ENCODE peak calls at places on chromosomes 1 and 21, in six cellular contexts. One of them, this sample, is unnamed.
A peak's percentile ranks its signal among the peaks of the same experiment; 100 is the strongest.

GRCh38 chr1:145858238-145858936 is 494 bp downstream of the PIAS3 start:
- DNase-seq in heart right ventricle: no peak
- DNase-seq in breast epithelium: peak; percentile 61
- DNase-seq in heart left ventricle: peak; percentile 66
- DNase-seq in fibroblast of lung: peak; percentile 42
- DNase-seq in AG04450: no peak
- DNase-seq in this sample: no peak

GRCh38 chr1:27109103-27109822 is 45.7 kb downstream of the SLC9A1 start:
- DNase-seq in AG04450: no peak
- DNase-seq in breast epithelium: no peak
- DNase-seq in heart right ventricle: no peak
- DNase-seq in heart left ventricle: no peak
- DNase-seq in fibroblast of lung: no peak
- DNase-seq in this sample: no peak

GRCh38 chr1:105544475-105544874 is 1512.0 kb upstream of the PRMT6 start:
- DNase-seq in heart left ventricle: no peak
- DNase-seq in fibroblast of lung: peak; percentile 16
- DNase-seq in AG04450: no peak
- DNase-seq in breast epithelium: no peak
- DNase-seq in heart right ventricle: no peak
- DNase-seq in this sample: no peak

GRCh38 chr1:5375437-5375836 is 616.8 kb downstream of the NPHP4 start:
- DNase-seq in heart right ventricle: no peak
- DNase-seq in heart left ventricle: no peak
- DNase-seq in AG04450: no peak
- DNase-seq in fibroblast of lung: no peak
- DNase-seq in breast epithelium: no peak
- DNase-seq in this sample: no peak

GRCh38 chr1:206739411-206740076 is 31.0 kb upstream of the IL19 start:
- DNase-seq in fibroblast of lung: no peak
- DNase-seq in breast epithelium: no peak
- DNase-seq in heart left ventricle: no peak
- DNase-seq in AG04450: no peak
- DNase-seq in heart right ventricle: no peak
- DNase-seq in this sample: no peak

GRCh38 chr21:35017256-35017655 is 31.8 kb downstream of the RUNX1 start:
- DNase-seq in heart right ventricle: no peak
- DNase-seq in heart left ventricle: no peak
- DNase-seq in breast epithelium: no peak
- DNase-seq in AG04450: no peak
- DNase-seq in fibroblast of lung: no peak
- DNase-seq in this sample: no peak

GRCh38 chr1:65022264-65022663 is 55.9 kb upstream of the JAK1 start:
- DNase-seq in heart right ventricle: no peak
- DNase-seq in heart left ventricle: no peak
- DNase-seq in AG04450: no peak
- DNase-seq in breast epithelium: no peak
- DNase-seq in fibroblast of lung: no peak
- DNase-seq in this sample: no peak

GRCh38 chr21:36881223-36881622 is 85.2 kb downstream of the HLCS start:
- DNase-seq in heart right ventricle: no peak
- DNase-seq in breast epithelium: no peak
- DNase-seq in heart left ventricle: no peak
- DNase-seq in fibroblast of lung: peak; percentile 94
- DNase-seq in AG04450: no peak
- DNase-seq in this sample: no peak

GRCh38 chr1:163046071-163046470 is 23.1 kb upstream of the RGS4 start:
- DNase-seq in heart left ventricle: no peak
- DNase-seq in AG04450: no peak
- DNase-seq in fibroblast of lung: peak; percentile 66
- DNase-seq in breast epithelium: no peak
- DNase-seq in heart right ventricle: no peak
- DNase-seq in this sample: no peak

GRCh38 chr1:92910081-92910480 is 51.2 kb downstream of the DIPK1A start:
- DNase-seq in breast epithelium: no peak
- DNase-seq in fibroblast of lung: peak; percentile 62
- DNase-seq in AG04450: no peak
- DNase-seq in heart right ventricle: no peak
- DNase-seq in heart left ventricle: no peak
- DNase-seq in this sample: no peak

GRCh38 chr1:31764307-31765040 is at the start of gene ADGRB2:
- DNase-seq in fibroblast of lung: no peak
- DNase-seq in AG04450: no peak
- DNase-seq in heart left ventricle: no peak
- DNase-seq in breast epithelium: no peak
- DNase-seq in heart right ventricle: no peak
- DNase-seq in this sample: no peak

GRCh38 chr1:93025572-93025971 is 53.5 kb upstream of the MTF2 start:
- DNase-seq in fibroblast of lung: peak; percentile 41
- DNase-seq in heart right ventricle: no peak
- DNase-seq in heart left ventricle: no peak
- DNase-seq in breast epithelium: no peak
- DNase-seq in AG04450: no peak
- DNase-seq in this sample: no peak

GRCh38 chr1:180916012-180916770 is 3.5 kb downstream of the KIAA1614 start:
- DNase-seq in fibroblast of lung: no peak
- DNase-seq in heart right ventricle: no peak
- DNase-seq in breast epithelium: no peak
- DNase-seq in AG04450: no peak
- DNase-seq in heart left ventricle: no peak
- DNase-seq in this sample: no peak
- TF ChIP-seq CTCF in fibroblast of lung: no peak
- TF ChIP-seq CTCF in heart right ventricle: no peak
- TF ChIP-seq CTCF in breast epithelium: no peak
- TF ChIP-seq CTCF in AG04450: no peak
- TF ChIP-seq CTCF in heart left ventricle: no peak
- TF ChIP-seq CTCF in this sample: no peak

DNA sequence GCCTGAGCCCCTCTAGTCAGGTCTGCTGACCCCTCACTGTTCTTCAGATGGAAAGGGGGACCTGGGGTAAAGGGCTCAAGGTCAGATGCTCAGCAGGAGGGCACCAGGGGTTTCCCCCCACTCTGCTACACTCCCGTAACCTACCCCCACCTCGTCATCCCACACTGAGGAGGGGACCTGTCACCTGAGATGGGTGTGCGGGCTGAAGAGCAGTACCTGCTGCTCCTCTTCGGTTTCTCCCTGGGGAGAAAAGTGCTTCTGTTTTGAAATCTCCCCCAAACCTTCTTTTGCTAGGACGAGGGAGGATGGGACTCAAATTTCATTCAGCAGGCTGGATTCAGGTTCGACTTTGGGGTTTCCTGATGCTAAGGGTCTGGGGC is 65.2 kb downstream of the SYT2 start:
- DNase-seq in fibroblast of lung: no peak
- DNase-seq in breast epithelium: no peak
- DNase-seq in heart left ventricle: no peak
- DNase-seq in AG04450: no peak
- DNase-seq in heart right ventricle: no peak
- DNase-seq in this sample: no peak
- H3K27me3 ChIP-seq in fibroblast of lung: peaks cover 63% of the 10 kb centered on the region
- H3K27me3 ChIP-seq in breast epithelium: peaks cover 10% of the 10 kb centered on the region
- H3K27me3 ChIP-seq in heart left ventricle: peaks cover 26% of the 10 kb centered on the region
- H3K27me3 ChIP-seq in AG04450: peaks cover 79% of the 10 kb centered on the region
- H3K27me3 ChIP-seq in heart right ventricle: peaks cover 63% of the 10 kb centered on the region
- H3K27me3 ChIP-seq in this sample: peaks cover 54% of the 10 kb centered on the region

DNA sequence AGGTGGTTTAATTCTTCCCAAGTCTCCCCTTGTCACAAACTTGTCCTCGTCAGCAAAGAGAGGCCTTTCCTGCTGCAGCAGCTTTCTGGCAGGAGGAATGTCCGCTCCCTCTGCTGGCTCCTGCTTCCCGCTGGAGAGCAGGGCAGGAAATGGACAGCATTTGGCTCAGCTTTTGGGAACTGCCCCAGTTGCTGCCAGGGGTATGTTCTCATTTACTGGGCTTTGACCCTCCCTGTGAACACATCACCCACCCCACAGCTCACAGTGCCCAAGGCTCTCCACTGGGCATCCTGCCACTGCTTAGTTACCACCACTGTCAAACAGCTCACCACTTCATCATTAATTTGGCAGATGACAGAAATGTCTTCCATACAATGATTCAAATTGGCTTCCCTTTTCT is 75.4 kb downstream of the MRPL37 start:
- DNase-seq in heart left ventricle: peak; percentile 79
- DNase-seq in breast epithelium: peak; percentile 65
- DNase-seq in heart right ventricle: peak; percentile 82
- DNase-seq in AG04450: no peak
- DNase-seq in fibroblast of lung: peak; percentile 80
- DNase-seq in this sample: peak; percentile 86
- TF ChIP-seq CTCF in heart left ventricle: peak; percentile 43
- TF ChIP-seq CTCF in breast epithelium: no peak
- TF ChIP-seq CTCF in heart right ventricle: peak; percentile 44
- TF ChIP-seq CTCF in AG04450: peak; percentile 39
- TF ChIP-seq CTCF in fibroblast of lung: peak; percentile 32
- TF ChIP-seq CTCF in this sample: no peak

DNA sequence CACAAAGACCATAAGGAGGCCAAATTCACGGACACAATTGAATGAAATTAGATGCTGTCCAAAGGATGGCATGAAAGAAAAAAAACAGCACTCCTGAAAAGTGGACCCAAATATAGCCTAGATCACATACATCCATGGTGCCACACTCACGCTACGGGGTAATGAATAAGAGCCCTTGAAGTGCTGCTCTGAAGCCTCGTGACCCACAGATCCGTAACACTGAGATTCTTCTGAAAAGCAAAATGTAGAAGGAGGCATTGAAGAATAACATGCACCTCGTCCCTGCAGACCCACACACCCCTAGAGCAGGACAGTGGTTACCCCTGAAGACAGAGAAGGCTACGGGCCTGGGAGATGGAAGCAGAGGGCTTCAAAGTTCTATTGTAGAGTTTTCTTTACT is 3.9 kb upstream of the ITGB2 start:
- DNase-seq in heart right ventricle: no peak
- DNase-seq in heart left ventricle: no peak
- DNase-seq in breast epithelium: no peak
- DNase-seq in fibroblast of lung: no peak
- DNase-seq in AG04450: no peak
- DNase-seq in this sample: no peak
- H3K27me3 ChIP-seq in heart right ventricle: peaks cover 53% of the 10 kb centered on the region
- H3K27me3 ChIP-seq in heart left ventricle: peaks cover 5% of the 10 kb centered on the region
- H3K27me3 ChIP-seq in breast epithelium: no peaks in the 10 kb centered on the region
- H3K27me3 ChIP-seq in fibroblast of lung: peaks cover 37% of the 10 kb centered on the region
- H3K27me3 ChIP-seq in AG04450: peaks cover 63% of the 10 kb centered on the region
- H3K27me3 ChIP-seq in this sample: no peaks in the 10 kb centered on the region

GRCh38 chr1:39828734-39829133 is 40.1 kb upstream of the BMP8B start:
- DNase-seq in heart right ventricle: no peak
- DNase-seq in heart left ventricle: no peak
- DNase-seq in AG04450: no peak
- DNase-seq in fibroblast of lung: no peak
- DNase-seq in breast epithelium: no peak
- DNase-seq in this sample: no peak

GRCh38 chr1:39825432-39825941 is 36.8 kb upstream of the BMP8B start:
- DNase-seq in heart right ventricle: no peak
- DNase-seq in breast epithelium: no peak
- DNase-seq in AG04450: no peak
- DNase-seq in heart left ventricle: no peak
- DNase-seq in fibroblast of lung: no peak
- DNase-seq in this sample: no peak

GRCh38 chr1:39829791-39830533 is 41.3 kb upstream of the BMP8B start:
- DNase-seq in AG04450: no peak
- DNase-seq in breast epithelium: no peak
- DNase-seq in heart left ventricle: no peak
- DNase-seq in heart right ventricle: no peak
- DNase-seq in fibroblast of lung: peak; percentile 50
- DNase-seq in this sample: no peak

GRCh38 chr1:39827201-39827600 is 38.5 kb upstream of the BMP8B start:
- DNase-seq in heart right ventricle: no peak
- DNase-seq in breast epithelium: no peak
- DNase-seq in AG04450: no peak
- DNase-seq in heart left ventricle: no peak
- DNase-seq in fibroblast of lung: no peak
- DNase-seq in this sample: no peak

DNA sequence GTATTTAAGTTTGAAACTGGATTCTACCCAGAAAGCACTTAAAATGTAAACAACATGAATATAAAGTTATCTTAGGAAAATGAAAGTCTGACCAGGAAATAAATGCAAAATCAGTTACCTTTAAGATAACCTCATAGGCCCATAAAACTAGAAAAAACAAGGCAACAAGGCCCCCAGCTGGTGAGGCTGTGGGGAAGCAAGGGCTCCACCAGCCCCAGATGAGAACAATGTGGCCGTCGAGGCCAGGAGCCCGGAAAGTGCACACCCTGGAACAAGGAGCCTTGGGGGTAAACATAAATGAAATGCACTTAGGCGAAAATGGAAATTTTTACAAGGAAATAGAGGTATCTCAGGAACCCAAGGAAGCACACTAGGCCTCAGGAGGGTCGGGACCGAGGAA is 37.9 kb upstream of the BMP8B start:
- DNase-seq in breast epithelium: no peak
- DNase-seq in heart right ventricle: no peak
- DNase-seq in heart left ventricle: no peak
- DNase-seq in AG04450: no peak
- DNase-seq in fibroblast of lung: no peak
- DNase-seq in this sample: no peak
- TF ChIP-seq CTCF in breast epithelium: no peak
- TF ChIP-seq CTCF in heart right ventricle: no peak
- TF ChIP-seq CTCF in heart left ventricle: no peak
- TF ChIP-seq CTCF in AG04450: no peak
- TF ChIP-seq CTCF in fibroblast of lung: no peak
- TF ChIP-seq CTCF in this sample: no peak

DNA sequence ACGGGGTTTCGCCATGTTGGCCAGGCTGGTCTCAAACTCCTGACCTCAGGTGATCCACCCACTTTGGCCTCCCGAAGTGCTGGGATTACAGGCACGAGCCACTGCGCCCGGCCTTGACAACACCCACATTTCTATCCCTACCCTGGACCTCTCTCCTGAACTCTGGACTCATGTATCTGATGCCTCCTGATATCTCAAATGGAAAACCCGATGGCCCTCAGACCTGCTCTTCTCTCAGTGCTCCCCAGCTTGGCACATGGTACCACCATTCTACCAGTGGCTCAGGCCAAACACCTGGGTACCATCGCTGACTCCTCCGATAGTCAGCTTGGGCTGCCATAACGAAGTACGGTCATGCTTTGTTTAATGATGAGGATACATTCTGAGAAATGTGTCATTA is 8.5 kb upstream of the RHBG start:
- DNase-seq in breast epithelium: no peak
- DNase-seq in fibroblast of lung: no peak
- DNase-seq in AG04450: no peak
- DNase-seq in heart left ventricle: no peak
- DNase-seq in heart right ventricle: no peak
- DNase-seq in this sample: no peak
- H3K27me3 ChIP-seq in breast epithelium: no peaks in the 10 kb centered on the region
- H3K27me3 ChIP-seq in fibroblast of lung: peaks cover 31% of the 10 kb centered on the region
- H3K27me3 ChIP-seq in AG04450: peaks cover 51% of the 10 kb centered on the region
- H3K27me3 ChIP-seq in heart left ventricle: no peaks in the 10 kb centered on the region
- H3K27me3 ChIP-seq in heart right ventricle: peaks cover 29% of the 10 kb centered on the region
- H3K27me3 ChIP-seq in this sample: peaks cover 1% of the 10 kb centered on the region